ENCODE peak calls at places on chromosomes 7 and 10, in nine cellular contexts. One of them, this sample, is unnamed.

GRCh38 chr10:92688927-92689662 is 660 bp upstream of the HHEX start:
- DNase-seq in gastrocnemius medialis: no peak
- DNase-seq in HCT116: no peak
- DNase-seq in suprapubic skin: peak
- DNase-seq in prostate gland: peak
- DNase-seq in uterus: no peak
- DNase-seq in Peyer's patch: peak
- DNase-seq in body of pancreas: peak
- DNase-seq in ovary: peak
- DNase-seq in this sample: no peak

GRCh38 chr7:98324782-98325181 is 43.3 kb downstream of the BRI3 start:
- DNase-seq in uterus: no peak
- DNase-seq in gastrocnemius medialis: no peak
- DNase-seq in ovary: no peak
- DNase-seq in body of pancreas: no peak
- DNase-seq in Peyer's patch: no peak
- DNase-seq in prostate gland: no peak
- DNase-seq in HCT116: no peak
- DNase-seq in suprapubic skin: no peak
- DNase-seq in this sample: no peak

GRCh38 chr7:155000795-155001194 is 2.1 kb downstream of the PAXIP1 start:
- DNase-seq in body of pancreas: peak
- DNase-seq in uterus: no peak
- DNase-seq in suprapubic skin: no peak
- DNase-seq in prostate gland: no peak
- DNase-seq in gastrocnemius medialis: no peak
- DNase-seq in HCT116: no peak
- DNase-seq in Peyer's patch: no peak
- DNase-seq in ovary: no peak
- DNase-seq in this sample: no peak

GRCh38 chr7:29749701-29750321 is 56.5 kb upstream of the WIPF3 start:
- DNase-seq in gastrocnemius medialis: no peak
- DNase-seq in prostate gland: no peak
- DNase-seq in HCT116: no peak
- DNase-seq in uterus: no peak
- DNase-seq in suprapubic skin: no peak
- DNase-seq in ovary: no peak
- DNase-seq in Peyer's patch: no peak
- DNase-seq in body of pancreas: no peak
- DNase-seq in this sample: no peak

GRCh38 chr7:130371059-130371458 is 9.2 kb upstream of the CPA1 start:
- DNase-seq in body of pancreas: peak
- DNase-seq in ovary: no peak
- DNase-seq in Peyer's patch: no peak
- DNase-seq in suprapubic skin: no peak
- DNase-seq in HCT116: no peak
- DNase-seq in gastrocnemius medialis: no peak
- DNase-seq in uterus: peak
- DNase-seq in prostate gland: no peak
- DNase-seq in this sample: no peak

GRCh38 chr7:5238500-5238899 is 44.2 kb upstream of the SLC29A4 start:
- DNase-seq in Peyer's patch: no peak
- DNase-seq in prostate gland: no peak
- DNase-seq in body of pancreas: no peak
- DNase-seq in uterus: no peak
- DNase-seq in ovary: no peak
- DNase-seq in suprapubic skin: no peak
- DNase-seq in HCT116: no peak
- DNase-seq in gastrocnemius medialis: no peak
- DNase-seq in this sample: no peak

GRCh38 chr7:135602304-135602703 is 44.6 kb downstream of the NUP205 start:
- DNase-seq in gastrocnemius medialis: no peak
- DNase-seq in body of pancreas: no peak
- DNase-seq in uterus: no peak
- DNase-seq in Peyer's patch: no peak
- DNase-seq in HCT116: no peak
- DNase-seq in suprapubic skin: no peak
- DNase-seq in ovary: no peak
- DNase-seq in prostate gland: no peak
- DNase-seq in this sample: no peak

GRCh38 chr10:3067045-3067858 is at the start of gene PFKP:
- DNase-seq in HCT116: no peak
- DNase-seq in suprapubic skin: peak
- DNase-seq in gastrocnemius medialis: no peak
- DNase-seq in body of pancreas: peak
- DNase-seq in Peyer's patch: peak
- DNase-seq in uterus: peak
- DNase-seq in ovary: peak
- DNase-seq in prostate gland: peak
- DNase-seq in this sample: no peak

GRCh38 chr10:111954364-111954763 is 229.2 kb downstream of the GPAM start:
- DNase-seq in uterus: no peak
- DNase-seq in HCT116: no peak
- DNase-seq in ovary: no peak
- DNase-seq in prostate gland: no peak
- DNase-seq in body of pancreas: no peak
- DNase-seq in Peyer's patch: no peak
- DNase-seq in suprapubic skin: no peak
- DNase-seq in gastrocnemius medialis: no peak
- DNase-seq in this sample: no peak

GRCh38 chr7:132112111-132112510 is 464.2 kb downstream of the PLXNA4 start:
- DNase-seq in suprapubic skin: no peak
- DNase-seq in prostate gland: no peak
- DNase-seq in HCT116: no peak
- DNase-seq in Peyer's patch: no peak
- DNase-seq in gastrocnemius medialis: no peak
- DNase-seq in uterus: no peak
- DNase-seq in body of pancreas: no peak
- DNase-seq in ovary: no peak
- DNase-seq in this sample: peak

GRCh38 chr7:132112632-132113031 is 463.6 kb downstream of the PLXNA4 start:
- DNase-seq in ovary: no peak
- DNase-seq in HCT116: no peak
- DNase-seq in body of pancreas: no peak
- DNase-seq in prostate gland: no peak
- DNase-seq in suprapubic skin: no peak
- DNase-seq in gastrocnemius medialis: no peak
- DNase-seq in uterus: no peak
- DNase-seq in Peyer's patch: no peak
- DNase-seq in this sample: no peak

GRCh38 chr7:132115758-132116157 is 460.5 kb downstream of the PLXNA4 start:
- DNase-seq in gastrocnemius medialis: no peak
- DNase-seq in prostate gland: no peak
- DNase-seq in Peyer's patch: no peak
- DNase-seq in HCT116: no peak
- DNase-seq in suprapubic skin: no peak
- DNase-seq in ovary: no peak
- DNase-seq in body of pancreas: no peak
- DNase-seq in uterus: no peak
- DNase-seq in this sample: no peak

GRCh38 chr7:132115028-132115427 is 461.2 kb downstream of the PLXNA4 start:
- DNase-seq in ovary: no peak
- DNase-seq in Peyer's patch: no peak
- DNase-seq in prostate gland: no peak
- DNase-seq in uterus: no peak
- DNase-seq in suprapubic skin: no peak
- DNase-seq in gastrocnemius medialis: no peak
- DNase-seq in body of pancreas: no peak
- DNase-seq in HCT116: no peak
- DNase-seq in this sample: no peak

GRCh38 chr7:132113536-132114409 is 462.5 kb downstream of the PLXNA4 start:
- DNase-seq in HCT116: no peak
- DNase-seq in gastrocnemius medialis: no peak
- DNase-seq in ovary: no peak
- DNase-seq in Peyer's patch: no peak
- DNase-seq in uterus: no peak
- DNase-seq in body of pancreas: no peak
- DNase-seq in prostate gland: no peak
- DNase-seq in suprapubic skin: no peak
- DNase-seq in this sample: peak
- TF ChIP-seq CTCF in HCT116: no peak
- TF ChIP-seq CTCF in gastrocnemius medialis: no peak
- TF ChIP-seq CTCF in ovary: no peak
- TF ChIP-seq CTCF in Peyer's patch: no peak
- TF ChIP-seq CTCF in uterus: no peak
- TF ChIP-seq CTCF in body of pancreas: no peak
- TF ChIP-seq CTCF in prostate gland: peak
- TF ChIP-seq CTCF in suprapubic skin: no peak
- TF ChIP-seq CTCF in this sample: no peak

GRCh38 chr10:80406249-80406648 is 2.1 kb upstream of the PRXL2A start:
- DNase-seq in HCT116: no peak
- DNase-seq in ovary: no peak
- DNase-seq in uterus: no peak
- DNase-seq in body of pancreas: no peak
- DNase-seq in gastrocnemius medialis: no peak
- DNase-seq in suprapubic skin: no peak
- DNase-seq in prostate gland: no peak
- DNase-seq in Peyer's patch: no peak
- DNase-seq in this sample: no peak

GRCh38 chr10:80410122-80410521 is 1.8 kb downstream of the PRXL2A start:
- DNase-seq in HCT116: no peak
- DNase-seq in suprapubic skin: no peak
- DNase-seq in Peyer's patch: peak
- DNase-seq in uterus: no peak
- DNase-seq in body of pancreas: peak
- DNase-seq in prostate gland: no peak
- DNase-seq in gastrocnemius medialis: no peak
- DNase-seq in ovary: no peak
- DNase-seq in this sample: no peak

GRCh38 chr10:80409121-80409520 is 770 bp downstream of the PRXL2A start:
- DNase-seq in HCT116: no peak
- DNase-seq in body of pancreas: no peak
- DNase-seq in suprapubic skin: no peak
- DNase-seq in gastrocnemius medialis: no peak
- DNase-seq in Peyer's patch: peak
- DNase-seq in ovary: no peak
- DNase-seq in prostate gland: no peak
- DNase-seq in uterus: no peak
- DNase-seq in this sample: no peak

GRCh38 chr10:80407836-80408197 is 534 bp upstream of the PRXL2A start:
- DNase-seq in HCT116: peak
- DNase-seq in gastrocnemius medialis: no peak
- DNase-seq in suprapubic skin: no peak
- DNase-seq in ovary: peak
- DNase-seq in body of pancreas: peak
- DNase-seq in uterus: no peak
- DNase-seq in Peyer's patch: peak
- DNase-seq in prostate gland: no peak
- DNase-seq in this sample: peak

DNA sequence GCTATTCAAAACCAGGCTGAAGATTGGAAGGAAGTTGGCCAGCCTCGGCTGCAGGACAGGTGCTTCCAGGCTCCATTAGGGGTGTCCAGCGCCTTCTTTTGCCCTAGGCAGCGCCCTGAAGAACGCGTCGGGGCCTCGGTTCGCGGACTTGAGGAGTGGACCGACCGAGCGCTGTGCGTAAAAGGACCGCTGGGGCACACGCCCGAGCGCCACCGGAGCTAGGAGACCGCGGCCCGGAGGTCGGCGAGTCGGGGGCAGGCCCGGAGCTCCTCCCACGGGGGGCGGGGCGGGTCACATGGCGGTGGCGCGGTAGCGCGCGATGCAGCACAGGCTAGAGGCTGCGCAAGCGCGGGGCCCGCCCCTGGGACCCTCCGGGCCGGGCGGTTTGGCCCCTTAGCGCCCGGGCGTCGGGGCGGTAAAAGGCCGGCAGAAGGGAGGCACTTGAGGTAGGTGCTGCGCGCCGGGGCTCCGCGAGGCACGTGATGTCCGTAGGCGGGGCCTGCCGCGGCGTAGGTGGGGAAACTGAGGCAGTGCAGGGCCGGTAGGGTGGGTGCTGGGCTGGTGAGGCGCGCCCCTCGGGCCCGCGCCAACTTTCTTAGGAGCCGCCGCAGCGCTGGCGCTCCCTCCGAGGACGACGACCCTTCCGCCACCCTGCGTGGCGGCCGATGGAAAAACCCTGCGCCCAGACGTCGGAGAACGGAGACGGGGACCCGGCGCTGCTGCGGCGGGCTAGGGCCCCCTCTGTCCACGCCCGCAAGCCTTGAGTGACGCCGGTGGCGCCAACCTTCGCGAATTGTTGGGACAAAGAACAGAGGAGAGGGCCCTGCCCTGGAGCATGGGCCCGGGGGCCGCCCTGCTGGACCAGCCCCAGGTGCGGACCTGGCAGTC is at the start of gene PRXL2A:
- DNase-seq in gastrocnemius medialis: peak
- DNase-seq in body of pancreas: peak
- DNase-seq in HCT116: no peak
- DNase-seq in prostate gland: peak
- DNase-seq in Peyer's patch: peak
- DNase-seq in ovary: peak
- DNase-seq in suprapubic skin: peak
- DNase-seq in uterus: peak
- DNase-seq in this sample: peak
- TF ChIP-seq POLR2A in gastrocnemius medialis: no peak
- TF ChIP-seq POLR2A in body of pancreas: peak
- TF ChIP-seq POLR2A in HCT116: peak
- TF ChIP-seq POLR2A in prostate gland: peak
- TF ChIP-seq POLR2A in Peyer's patch: peak
- TF ChIP-seq POLR2A in ovary: peak
- TF ChIP-seq POLR2A in suprapubic skin: no peak
- TF ChIP-seq POLR2A in uterus: peak
- TF ChIP-seq POLR2A in this sample: no peak

DNA sequence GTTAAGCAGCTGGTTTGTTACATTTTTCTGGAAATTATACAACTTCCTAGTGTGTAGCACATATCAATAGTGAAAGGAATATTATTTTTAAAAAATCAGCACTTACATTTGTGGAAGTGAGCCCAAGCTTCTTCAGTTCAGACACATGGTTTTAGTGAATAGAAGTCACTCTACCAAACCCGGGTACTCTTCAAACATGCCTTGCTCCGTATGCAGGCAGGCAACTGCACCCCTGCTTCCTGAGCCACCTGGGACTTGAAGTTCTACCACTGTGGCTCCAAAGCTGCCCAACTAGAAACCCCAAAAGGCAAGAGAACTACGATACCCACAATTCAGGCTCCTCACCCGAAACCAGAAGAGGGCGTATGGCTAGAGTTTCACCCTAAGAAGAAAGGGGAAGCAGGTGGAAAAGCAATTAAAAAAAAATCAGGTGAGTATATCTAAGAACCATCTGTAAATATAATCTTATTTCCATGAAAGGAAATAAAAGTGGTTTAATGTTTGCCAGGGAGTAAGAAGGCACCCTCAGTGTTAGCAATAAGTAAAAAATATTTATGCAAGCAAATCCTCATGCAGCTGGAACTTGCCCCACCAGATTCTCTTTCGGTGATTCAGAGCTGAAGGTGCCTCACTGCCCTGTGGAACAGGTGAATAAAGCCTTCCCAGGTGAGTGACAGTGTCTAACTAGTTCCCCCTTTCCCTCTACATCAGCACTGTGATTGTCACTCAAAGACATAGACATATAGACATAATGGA is at the start of gene MACC1:
- DNase-seq in suprapubic skin: no peak
- DNase-seq in gastrocnemius medialis: no peak
- DNase-seq in ovary: no peak
- DNase-seq in body of pancreas: peak
- DNase-seq in Peyer's patch: peak
- DNase-seq in uterus: no peak
- DNase-seq in prostate gland: peak
- DNase-seq in HCT116: peak
- DNase-seq in this sample: peak
- TF ChIP-seq CTCF in suprapubic skin: no peak
- TF ChIP-seq CTCF in gastrocnemius medialis: no peak
- TF ChIP-seq CTCF in ovary: no peak
- TF ChIP-seq CTCF in body of pancreas: peak
- TF ChIP-seq CTCF in Peyer's patch: peak
- TF ChIP-seq CTCF in uterus: no peak
- TF ChIP-seq CTCF in prostate gland: peak
- TF ChIP-seq CTCF in HCT116: peak
- TF ChIP-seq CTCF in this sample: no peak

GRCh38 chr7:157851501-157852067 is 514.8 kb downstream of the DNAJB6 start:
- DNase-seq in body of pancreas: peak
- DNase-seq in uterus: no peak
- DNase-seq in gastrocnemius medialis: peak
- DNase-seq in ovary: no peak
- DNase-seq in prostate gland: peak
- DNase-seq in HCT116: peak
- DNase-seq in suprapubic skin: no peak
- DNase-seq in Peyer's patch: no peak
- DNase-seq in this sample: peak
- TF ChIP-seq POLR2A in body of pancreas: peak
- TF ChIP-seq POLR2A in uterus: no peak
- TF ChIP-seq POLR2A in gastrocnemius medialis: peak
- TF ChIP-seq POLR2A in ovary: no peak
- TF ChIP-seq POLR2A in prostate gland: no peak
- TF ChIP-seq POLR2A in HCT116: no peak
- TF ChIP-seq POLR2A in suprapubic skin: no peak
- TF ChIP-seq POLR2A in Peyer's patch: no peak
- TF ChIP-seq POLR2A in this sample: no peak

This sample was measured in lower leg skin.